ENCODE peak calls at places on chromosomes 4 and X, in four cellular contexts. E is retina; D is HCT116; Q is CD4-positive, CD25-positive, alpha-beta regulatory T cell. Z is an unnamed sample.

GRCh38 chr4:89397464-89397863 is 89.9 kb upstream of the GPRIN3 start:
- DNase-seq in Q (no peak), E (no peak), D (no peak), Z (no peak)

GRCh38 chr4:3047464-3048286 is 26.7 kb downstream of the HTT-AS start:
- DNase-seq in Q (peak; percentile 78), E (peak; percentile 66), D (peak; percentile 45), Z (peak; percentile 87)

GRCh38 chr4:24808955-24809354 is 13.6 kb downstream of the SOD3 start:
- DNase-seq in E (no peak), Q (no peak), D (no peak), Z (no peak)

GRCh38 chrX:138858438-138858837 is 146.9 kb upstream of the FGF13 start:
- DNase-seq in E (no peak), D (no peak), Q (no peak), Z (peak; percentile 0)

GRCh38 chr4:165927815-165928214 is 54.8 kb downstream of the TLL1 start:
- DNase-seq in Q (no peak), D (no peak), E (no peak), Z (no peak)

GRCh38 chr4:40124690-40125089 is 68.0 kb downstream of the N4BP2 start:
- DNase-seq in D (no peak), Q (peak; percentile 80), E (no peak), Z (no peak)

GRCh38 chrX:41164469-41164868 is 79.2 kb downstream of the USP9X start:
- DNase-seq in Q (no peak), E (no peak), D (no peak), Z (no peak)

GRCh38 chr4:168408620-168409019 is 71.7 kb downstream of the DDX60L start:
- DNase-seq in Q (no peak), E (no peak), D (peak; percentile 27), Z (no peak)

GRCh38 chr4:130468340-130468739 is 1372.4 kb downstream of the C4orf33 start:
- DNase-seq in D (no peak), E (no peak), Q (no peak), Z (no peak)

Z was measured in activated T-cell treated with anti-CD3 and anti-CD28 coated beads, Interleukin-2, amount 50 U/mL, for 72 hours.